ENCODE peak calls at places on chromosomes 11 and 22, in ten cellular contexts. F, R, L, A, C, P, Y, O, G and W are unnamed samples.

GRCh38 chr22:39450258-39450955 is 6.4 kb upstream of the MGAT3 start:
- DNase-seq in C (no peak), G (no peak), R (no peak), L (no peak), O (no peak), A (no peak), Y (no peak), F (no peak), P (no peak), W (no peak)

GRCh38 chr22:29710922-29711593 is 8.7 kb upstream of the CABP7 start:
- DNase-seq in L (no peak), G (no peak), O (no peak), A (peak), C (peak), F (no peak), P (no peak), R (peak), Y (peak), W (no peak)

GRCh38 chr11:116173946-116174911 is 598.6 kb downstream of the BUD13 start:
- DNase-seq in A (no peak), R (no peak), F (no peak), O (no peak), Y (no peak), L (no peak), P (no peak), G (no peak), C (no peak), W (no peak)

GRCh38 chr11:127050141-127050632 is 49.6 kb upstream of the KIRREL3 start:
- DNase-seq in Y (no peak), O (no peak), G (no peak), P (no peak), C (no peak), A (no peak), L (no peak), R (no peak), F (no peak), W (no peak)

GRCh38 chr11:94675239-94675638 is 92.9 kb upstream of the AMOTL1 start:
- DNase-seq in F (no peak), A (no peak), L (no peak), P (no peak), Y (peak), G (no peak), C (no peak), R (no peak), O (no peak), W (no peak)

GRCh38 chr11:75174348-75174747 is 23.4 kb downstream of the SLCO2B1 start:
- DNase-seq in A (no peak), F (no peak), Y (no peak), P (no peak), R (no peak), L (no peak), G (no peak), O (no peak), C (no peak), W (no peak)

GRCh38 chr11:36777302-36777701 is 179.3 kb upstream of the RAG2 start:
- DNase-seq in C (no peak), R (no peak), G (no peak), L (no peak), F (no peak), A (no peak), O (no peak), P (no peak), Y (no peak), W (no peak)

GRCh38 chr11:70675697-70676374 is 277.5 kb downstream of the CTTN start:
- DNase-seq in F (no peak), P (no peak), A (no peak), L (no peak), C (no peak), R (no peak), O (peak), G (no peak), Y (no peak), W (no peak)

GRCh38 chr22:37784829-37785495 is 22.8 kb upstream of the GCAT start:
- DNase-seq in O (no peak), P (no peak), C (no peak), R (peak), A (no peak), F (no peak), L (no peak), G (no peak), Y (no peak), W (no peak)

GRCh38 chr11:72114570-72114969 is 2.1 kb upstream of the ANAPC15 start:
- DNase-seq in L (no peak), R (no peak), C (no peak), F (no peak), P (no peak), Y (no peak), O (no peak), G (no peak), A (no peak), W (peak)

GRCh38 chr22:30201970-30202369 is 44.6 kb downstream of the LIF start:
- DNase-seq in F (no peak), C (no peak), P (no peak), Y (no peak), G (no peak), A (no peak), O (no peak), L (no peak), R (no peak), W (peak)

GRCh38 chr11:88231894-88232482 is 56.7 kb upstream of the RAB38 start:
- DNase-seq in O (peak), Y (no peak), F (no peak), L (no peak), P (no peak), A (no peak), G (no peak), R (peak), C (no peak), W (peak)

GRCh38 chr11:62340269-62340901 is 3.1 kb downstream of the ASRGL1 start:
- DNase-seq in G (peak), P (peak), Y (peak), R (peak), L (peak), A (peak), O (peak), F (no peak), C (peak), W (no peak)

GRCh38 chr11:47478651-47479329 is 29.9 kb upstream of the RAPSN start:
- DNase-seq in C (no peak), F (no peak), A (no peak), G (no peak), L (no peak), P (no peak), Y (no peak), O (no peak), R (no peak), W (no peak)

GRCh38 chr22:23114721-23115020 is 27.1 kb downstream of the RSPH14 start:
- DNase-seq in P (no peak), O (no peak), F (no peak), G (no peak), C (no peak), Y (no peak), R (no peak), A (no peak), L (no peak), W (no peak)

GRCh38 chr11:19281041-19281440 is 40.3 kb upstream of the E2F8 start:
- DNase-seq in Y (no peak), F (no peak), L (no peak), O (no peak), R (no peak), A (no peak), C (no peak), P (no peak), G (no peak), W (no peak)

GRCh38 chr11:37277896-37278465 is 679.9 kb upstream of the RAG2 start:
- DNase-seq in L (no peak), R (no peak), Y (no peak), O (no peak), A (no peak), G (no peak), F (no peak), P (no peak), C (no peak), W (no peak)

GRCh38 chr11:78189851-78190250 is 1.1 kb downstream of the USP35 start:
- DNase-seq in A (no peak), Y (peak), C (no peak), F (no peak), G (no peak), O (no peak), L (no peak), R (no peak), P (no peak), W (no peak)

GRCh38 chr22:30262917-30263741 is 3.5 kb downstream of the OSM start:
- DNase-seq in R (peak), P (peak), Y (peak), F (peak), O (peak), C (peak), A (peak), L (peak), G (no peak), W (no peak)

GRCh38 chr11:119741369-119742262 is 12.6 kb upstream of the NECTIN1 start:
- DNase-seq in Y (peak), O (peak), F (peak), P (peak), L (peak), R (peak), C (peak), G (peak), A (peak), W (no peak)

GRCh38 chr11:79708319-79708928 is 267.6 kb upstream of the TENM4 start:
- DNase-seq in A (no peak), L (no peak), P (no peak), C (no peak), Y (peak), O (peak), R (peak), F (no peak), G (no peak), W (peak)

GRCh38 chr22:42763965-42764480 is 43.4 kb upstream of the A4GALT start:
- DNase-seq in P (no peak), F (no peak), R (no peak), O (no peak), Y (no peak), C (no peak), G (no peak), A (no peak), L (no peak), W (no peak)

GRCh38 chr11:116061322-116061721 is 557.1 kb upstream of the CADM1 start:
- DNase-seq in L (no peak), Y (no peak), C (no peak), R (no peak), G (no peak), F (no peak), P (no peak), A (no peak), O (no peak), W (no peak)

GRCh38 chr11:18064450-18065048 is 18.5 kb upstream of the TPH1 start:
- DNase-seq in Y (peak), A (no peak), G (no peak), C (no peak), F (no peak), O (no peak), R (no peak), P (no peak), L (no peak), W (no peak)

GRCh38 chr11:76838422-76839068 is 22.2 kb upstream of the ACER3 start:
- DNase-seq in Y (no peak), L (no peak), P (no peak), C (no peak), O (peak), R (no peak), F (no peak), G (peak), A (no peak), W (no peak)

GRCh38 chr11:71283960-71284359 is 31.6 kb upstream of the SHANK2 start:
- DNase-seq in G (no peak), C (no peak), L (no peak), P (no peak), A (no peak), F (no peak), R (peak), O (no peak), Y (peak), W (no peak)

GRCh38 chr22:21755855-21756284 is 20.3 kb upstream of the YPEL1 start:
- DNase-seq in C (no peak), R (no peak), L (no peak), G (no peak), O (no peak), P (no peak), F (no peak), Y (no peak), A (no peak), W (peak)

GRCh38 chr22:22697377-22698120 is 53.1 kb downstream of the GGTLC2 start:
- DNase-seq in G (no peak), O (no peak), A (no peak), C (no peak), R (no peak), L (no peak), F (no peak), P (no peak), Y (no peak), W (no peak)

GRCh38 chr11:116510886-116511650 is 261.7 kb downstream of the BUD13 start:
- DNase-seq in R (no peak), A (no peak), O (no peak), F (no peak), G (no peak), C (no peak), Y (no peak), L (no peak), P (no peak), W (no peak)

GRCh38 chr11:47863189-47863892 is 15.2 kb upstream of the NUP160 start:
- DNase-seq in G (no peak), F (no peak), Y (no peak), A (no peak), P (no peak), O (no peak), R (no peak), C (no peak), L (no peak), W (peak)

GRCh38 chr22:24284747-24285203 is 14.1 kb downstream of the SPECC1L start:
- DNase-seq in G (no peak), C (no peak), A (no peak), Y (no peak), R (no peak), O (no peak), L (no peak), F (no peak), P (no peak), W (peak)

GRCh38 chr22:23070418-23071162 is at the start of gene GNAZ:
- DNase-seq in R (no peak), G (no peak), O (peak), P (peak), C (peak), Y (peak), A (peak), L (peak), F (no peak), W (no peak)

GRCh38 chr22:26576026-26576680 is 13.8 kb downstream of the TPST2 start:
- DNase-seq in O (no peak), A (no peak), L (no peak), C (no peak), P (no peak), G (no peak), R (no peak), F (no peak), Y (no peak), W (no peak)

GRCh38 chr11:75242722-75243600 is 2.4 kb downstream of the TPBGL start:
- DNase-seq in O (no peak), R (no peak), L (no peak), G (no peak), P (no peak), C (no peak), F (no peak), Y (no peak), A (no peak), W (no peak)

GRCh38 chr11:102577723-102578122 is 47.2 kb upstream of the MMP7 start:
- DNase-seq in F (no peak), O (no peak), R (no peak), C (no peak), G (no peak), L (no peak), Y (no peak), A (no peak), P (no peak), W (no peak)

GRCh38 chr11:2770556-2771301 is 70.9 kb upstream of the KCNQ1OT1 start:
- DNase-seq in A (no peak), G (no peak), P (peak), Y (no peak), R (no peak), F (no peak), L (no peak), O (no peak), C (no peak), W (no peak)

GRCh38 chr11:26231252-26231661 is 100.7 kb upstream of the ANO3 start:
- DNase-seq in L (no peak), G (no peak), C (no peak), P (no peak), F (no peak), O (peak), R (no peak), A (no peak), Y (no peak), W (no peak)

GRCh38 chr11:72643547-72643946 is 30.7 kb downstream of the PDE2A start:
- DNase-seq in F (no peak), G (no peak), L (no peak), C (no peak), A (peak), P (no peak), O (peak), Y (peak), R (peak), W (no peak)

GRCh38 chr11:80593981-80594380 is 1153.2 kb upstream of the TENM4 start:
- DNase-seq in C (no peak), A (no peak), G (no peak), F (no peak), R (peak), O (peak), L (no peak), P (no peak), Y (no peak), W (peak)

GRCh38 chr11:450809-451451 is 851 bp downstream of the PTDSS2 start:
- DNase-seq in L (peak), O (peak), G (peak), R (peak), C (peak), F (peak), Y (peak), P (peak), A (peak), W (peak)